ENCODE peak calls at places on chromosomes 12 and 14, in eight cellular contexts. X is retina; R is NCI-H345; P is CD8-positive, alpha-beta T cell; I is left ventricle myocardium superior; N is stimulated activated CD8-positive, alpha-beta memory T cell treated with anti-CD3 and anti-CD28 coated beads, Interleukin-12 subunit alpha, Interleukin-12 subunit beta, amount 100 ng/mL, for 1 hour; Z is CD4-positive, CD25-positive, alpha-beta regulatory T cell; A is dorsolateral prefrontal cortex. M is an unnamed sample.
A peak's percentile ranks its signal among the peaks of the same experiment; 100 is the strongest.

GRCh38 chr12:106113446-106114083 is 25.2 kb downstream of the NUAK1 start:
- DNase-seq in X (no peak), R (no peak), P (no peak), I (no peak), N (no peak), Z (no peak), A (no peak), M (no peak)

GRCh38 chr12:131102493-131102931 is 148.8 kb downstream of the ADGRD1 start:
- DNase-seq in X (no peak), R (no peak), P (no peak), I (peak; percentile 6), N (no peak), Z (no peak), A (peak; percentile 31), M (no peak)

GRCh38 chr12:96064266-96064665 is 28.9 kb upstream of the LTA4H start:
- DNase-seq in X (no peak), R (no peak), P (no peak), I (no peak), N (no peak), Z (no peak), A (no peak), M (no peak)

GRCh38 chr14:83757896-83758295 is 1772.0 kb upstream of the FLRT2 start:
- DNase-seq in X (no peak), R (no peak), P (no peak), I (no peak), N (no peak), Z (no peak), A (no peak), M (peak; percentile 55)

GRCh38 chr12:127143020-127143419 is 1124.0 kb upstream of the TMEM132C start:
- DNase-seq in X (no peak), R (no peak), P (no peak), I (no peak), N (no peak), Z (no peak), A (no peak), M (no peak)

GRCh38 chr14:28308727-28309126 is 457.9 kb upstream of the FOXG1 start:
- DNase-seq in X (no peak), R (no peak), P (no peak), I (no peak), N (no peak), Z (no peak), A (no peak), M (no peak)

GRCh38 chr12:32145096-32145495 is 38.4 kb downstream of the BICD1 start:
- DNase-seq in X (no peak), R (no peak), P (no peak), I (no peak), N (no peak), Z (no peak), A (no peak), M (no peak)

GRCh38 chr14:32508281-32508680 is 179.2 kb downstream of the AKAP6 start:
- DNase-seq in X (no peak), R (no peak), P (no peak), I (no peak), N (no peak), Z (no peak), A (no peak), M (no peak)

GRCh38 chr14:65949711-65950516 is 536.3 kb upstream of the CCDC196 start:
- DNase-seq in X (no peak), R (peak; percentile 62), P (no peak), I (peak; percentile 71), N (no peak), Z (peak; percentile 68), A (no peak), M (no peak)

GRCh38 chr12:27624586-27624985 is 71.7 kb upstream of the REP15 start:
- DNase-seq in X (no peak), R (no peak), P (no peak), I (no peak), N (no peak), Z (no peak), A (no peak), M (no peak)

GRCh38 chr14:32564591-32564990 is 235.5 kb downstream of the AKAP6 start:
- DNase-seq in X (no peak), R (no peak), P (no peak), I (no peak), N (no peak), Z (peak; percentile 51), A (no peak), M (no peak)

GRCh38 chr12:51270847-51271518 is 768 bp upstream of the SMAGP start:
- DNase-seq in X (no peak), R (no peak), P (no peak), I (no peak), N (no peak), Z (no peak), A (no peak), M (peak; percentile 49)

GRCh38 chr12:26786491-26787124 is 46.4 kb downstream of the ITPR2 start:
- DNase-seq in X (no peak), R (no peak), P (no peak), I (no peak), N (no peak), Z (no peak), A (no peak), M (no peak)

GRCh38 chr14:68510201-68510600 is 282.7 kb downstream of the ZFP36L1 start:
- DNase-seq in X (no peak), R (no peak), P (no peak), I (peak; percentile 70), N (no peak), Z (no peak), A (no peak), M (peak; percentile 83)

GRCh38 chr14:83463500-83464098 is 1929.9 kb upstream of the SEL1L start:
- DNase-seq in X (peak; percentile 24), R (peak; percentile 58), P (no peak), I (no peak), N (no peak), Z (peak; percentile 5), A (no peak), M (no peak)

GRCh38 chr12:23729354-23729753 is 220.1 kb downstream of the SOX5 start:
- DNase-seq in X (no peak), R (no peak), P (no peak), I (no peak), N (no peak), Z (no peak), A (no peak), M (no peak)

GRCh38 chr14:33646692-33647260 is 304.1 kb downstream of the EGLN3 start:
- DNase-seq in X (no peak), R (no peak), P (no peak), I (no peak), N (no peak), Z (no peak), A (no peak), M (no peak)

GRCh38 chr12:102961488-102961801 is 4.0 kb downstream of the ASCL1 start:
- DNase-seq in X (peak; percentile 89), R (peak; percentile 80), P (no peak), I (no peak), N (no peak), Z (no peak), A (no peak), M (no peak)

GRCh38 chr12:65891987-65892481 is 67.8 kb downstream of the HMGA2 start:
- DNase-seq in X (peak; percentile 21), R (no peak), P (no peak), I (peak; percentile 76), N (no peak), Z (no peak), A (peak; percentile 46), M (peak; percentile 99)

GRCh38 chr12:27899151-27899661 is 73.3 kb downstream of the PTHLH start:
- DNase-seq in X (no peak), R (no peak), P (no peak), I (no peak), N (no peak), Z (peak; percentile 5), A (no peak), M (peak; percentile 83)

GRCh38 chr12:53561590-53561953 is 54.3 kb upstream of the NPFF start:
- DNase-seq in X (no peak), R (no peak), P (no peak), I (no peak), N (no peak), Z (peak; percentile 19), A (no peak), M (peak; percentile 64)

GRCh38 chr12:96249196-96250118 is 55.3 kb downstream of the ELK3 start:
- DNase-seq in X (peak; percentile 83), R (no peak), P (no peak), I (peak; percentile 76), N (no peak), Z (no peak), A (no peak), M (no peak)

GRCh38 chr12:52415870-52416750 is 10.0 kb upstream of the KRT82 start:
- DNase-seq in X (no peak), R (no peak), P (no peak), I (no peak), N (no peak), Z (no peak), A (no peak), M (no peak)

GRCh38 chr12:104535383-104535782 is 78.6 kb downstream of the CHST11 start:
- DNase-seq in X (no peak), R (no peak), P (no peak), I (no peak), N (no peak), Z (no peak), A (no peak), M (no peak)

GRCh38 chr12:13008741-13009380 is 8.8 kb upstream of the HEBP1 start:
- DNase-seq in X (no peak), R (no peak), P (no peak), I (no peak), N (no peak), Z (no peak), A (no peak), M (no peak)

GRCh38 chr14:56189306-56189705 is 71.1 kb downstream of the PELI2 start:
- DNase-seq in X (no peak), R (no peak), P (no peak), I (no peak), N (no peak), Z (no peak), A (no peak), M (peak; percentile 57)

GRCh38 chr12:105224399-105224798 is 11.6 kb downstream of the APPL2 start:
- DNase-seq in X (no peak), R (no peak), P (no peak), I (no peak), N (no peak), Z (no peak), A (no peak), M (no peak)

GRCh38 chr12:105076913-105077312 is 7.3 kb downstream of the ALDH1L2 start:
- DNase-seq in X (no peak), R (no peak), P (no peak), I (no peak), N (no peak), Z (no peak), A (no peak), M (no peak)

GRCh38 chr14:90136904-90137303 is 75.1 kb downstream of the KCNK13 start:
- DNase-seq in X (no peak), R (no peak), P (no peak), I (no peak), N (no peak), Z (no peak), A (no peak), M (no peak)

GRCh38 chr14:64801800-64802199 is 77.9 kb downstream of the SPTB start:
- DNase-seq in X (peak; percentile 49), R (peak; percentile 7), P (no peak), I (no peak), N (no peak), Z (peak; percentile 5), A (no peak), M (no peak)

GRCh38 chr12:26629864-26630263 is 203.1 kb downstream of the ITPR2 start:
- DNase-seq in X (no peak), R (no peak), P (no peak), I (no peak), N (no peak), Z (no peak), A (no peak), M (no peak)

M was measured in BJ.